ENCODE peak calls at places on chromosomes 4 and X, in four cellular contexts. O is cardiac fibroblast, E is fibroblast of the aortic adventitia, M is GM23338. X is an unnamed sample.

GRCh38 chrX:10633722-10634121 is 13.3 kb upstream of the MID1 start:
- DNase-seq in M (peak), O (peak), E (peak), X (peak)

GRCh38 chr4:4866124-4866832 is 6.8 kb downstream of the MSX1 start:
- DNase-seq in O (no peak), M (peak), E (no peak), X (no peak)

GRCh38 chr4:159105761-159106243 is 2.9 kb downstream of the RAPGEF2 start:
- DNase-seq in O (peak), M (peak), E (peak), X (peak)

GRCh38 chrX:24561121-24561520 is 86.0 kb downstream of the PCYT1B start:
- DNase-seq in M (peak), O (peak), E (peak), X (peak)

GRCh38 chr4:99390060-99390459 is 37.5 kb upstream of the ADH1C start:
- DNase-seq in M (no peak), O (peak), E (peak), X (peak)

GRCh38 chr4:41142946-41143720 is 71.2 kb downstream of the APBB2 start:
- DNase-seq in E (peak), M (no peak), O (peak), X (peak)

GRCh38 chrX:15903186-15903681 is 48.6 kb upstream of the AP1S2 start:
- DNase-seq in O (no peak), M (no peak), E (no peak), X (no peak)

GRCh38 chr4:154471924-154472323 is 19.7 kb downstream of the DCHS2 start:
- DNase-seq in O (no peak), M (no peak), E (no peak), X (no peak)

GRCh38 chr4:86977621-86978184 is 42.9 kb downstream of the AFF1 start:
- DNase-seq in M (no peak), O (peak), E (peak), X (peak)

GRCh38 chrX:103376979-103377324 is 614 bp downstream of the BEX3 start:
- DNase-seq in E (peak), M (peak), O (peak), X (no peak)

DNA sequence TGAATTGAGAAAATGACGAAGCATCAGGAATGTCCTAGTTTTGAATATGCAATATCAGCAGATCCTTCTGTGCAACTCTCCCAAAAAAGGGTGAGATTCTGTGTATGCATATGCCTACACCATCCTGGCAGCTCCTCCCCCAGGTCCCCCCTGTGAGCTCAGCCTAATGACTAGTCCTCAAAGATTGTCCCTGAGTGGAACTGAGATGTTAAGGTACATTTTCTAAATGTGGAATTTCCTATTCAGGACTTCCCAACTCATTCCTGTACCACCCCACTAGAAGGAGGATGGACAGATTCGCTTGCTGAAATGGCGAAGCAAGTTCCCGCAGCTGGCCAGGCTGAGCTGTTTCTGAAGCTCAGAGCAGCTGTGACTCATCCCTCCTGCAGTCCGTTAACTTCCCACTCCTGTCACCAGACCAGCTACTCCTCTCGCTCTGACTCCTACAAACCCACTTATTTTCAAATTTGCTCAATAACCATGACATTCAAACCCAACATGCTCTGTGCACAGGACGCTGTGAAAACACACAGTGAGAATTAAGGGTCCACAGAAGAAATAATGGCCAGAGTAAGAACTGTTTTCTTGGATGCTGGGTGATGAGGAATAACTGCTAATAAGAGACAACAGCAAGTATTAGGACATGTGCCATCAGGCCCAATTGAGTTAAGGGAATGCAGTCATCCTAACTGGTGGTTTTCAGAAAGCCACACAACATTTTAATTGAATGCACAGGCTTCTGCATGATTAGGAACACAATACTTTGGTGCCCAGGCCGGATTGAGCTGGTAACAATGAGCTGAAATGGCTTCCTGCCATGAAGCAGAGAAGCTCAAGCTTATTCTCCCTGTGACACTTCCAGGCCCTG is 40.0 kb upstream of the IRF2 start:
- DNase-seq in O (peak), M (no peak), E (peak), X (peak)
- TF ChIP-seq CTCF in O (no peak), M (no peak), E (no peak), X (no peak)

GRCh38 chrX:84188320-84188834 is 378 bp upstream of the RPS6KA6 start:
- DNase-seq in E (peak), O (peak), M (peak), X (peak)
- H3K4me3 ChIP-seq in E (peak), O (peak), M (peak), X (peak)

DNA sequence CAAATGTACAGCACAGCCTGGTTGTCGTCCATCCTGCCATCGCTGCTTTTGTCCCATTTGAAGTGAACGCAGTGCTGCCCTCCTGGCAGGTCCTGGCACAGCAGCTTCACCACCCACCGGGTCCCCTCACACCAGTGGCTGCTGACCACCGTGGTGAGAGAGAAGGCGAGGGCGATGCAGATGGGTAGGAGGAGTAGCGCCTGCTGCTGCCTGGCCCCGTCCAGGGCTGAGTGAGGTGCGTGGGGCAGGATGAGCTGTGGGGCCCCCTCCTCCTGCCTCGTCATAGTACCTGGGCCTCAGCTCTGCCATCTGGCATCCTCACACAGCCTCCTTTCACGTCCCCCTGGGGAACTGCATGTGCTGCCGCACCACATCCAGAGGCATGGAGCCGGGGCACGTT is 1.8 kb downstream of the DCAF8L2 start:
- DNase-seq in E (no peak), M (peak), O (no peak), X (no peak)
- TF ChIP-seq CTCF in E (no peak), M (no peak), O (no peak), X (no peak)

GRCh38 chrX:39773150-39773549 is 324.6 kb downstream of the BCOR start:
- DNase-seq in M (no peak), O (no peak), E (no peak), X (no peak)
- H3K4me3 ChIP-seq in M (peak), O (no peak), E (no peak), X (no peak)

DNA sequence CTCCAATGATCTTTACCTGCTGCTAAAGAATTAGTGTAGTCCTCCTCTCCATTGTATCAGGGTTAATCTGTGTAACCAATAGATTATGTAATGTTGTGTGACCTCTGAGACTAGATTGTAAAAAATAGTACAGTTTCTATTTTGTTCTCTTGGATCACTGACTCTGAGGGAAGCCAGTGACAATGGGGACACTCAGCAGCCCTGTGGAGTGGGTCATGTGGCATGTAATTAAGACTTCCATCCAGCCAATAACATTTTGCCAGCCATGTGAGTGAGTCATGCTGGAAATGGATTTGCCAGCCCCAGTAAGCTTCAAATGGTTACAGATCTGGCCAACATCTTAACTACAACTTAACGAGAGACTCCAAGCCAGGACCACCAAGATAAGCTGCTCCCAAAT is 332.3 kb downstream of the PTTG2 start:
- DNase-seq in O (no peak), M (no peak), E (no peak), X (no peak)
- TF ChIP-seq CTCF in O (no peak), M (no peak), E (no peak), X (no peak)

GRCh38 chrX:154411322-154411980 is at the start of gene TAFAZZIN:
- DNase-seq in O (peak), M (peak), E (peak), X (peak)

GRCh38 chrX:154411981-154412340 is 622 bp downstream of the TAFAZZIN start:
- DNase-seq in M (peak), O (peak), E (peak), X (peak)

GRCh38 chrX:154409222-154409871 is at the start of gene DNASE1L1:
- DNase-seq in E (peak), O (peak), M (peak), X (peak)

GRCh38 chrX:154413142-154413541 is 1.8 kb downstream of the TAFAZZIN start:
- DNase-seq in M (no peak), O (no peak), E (no peak), X (no peak)

GRCh38 chrX:154412468-154412867 is 1.1 kb downstream of the TAFAZZIN start:
- DNase-seq in O (peak), E (no peak), M (no peak), X (peak)
- H3K4me3 ChIP-seq in O (peak), E (peak), M (peak), X (peak)

DNA sequence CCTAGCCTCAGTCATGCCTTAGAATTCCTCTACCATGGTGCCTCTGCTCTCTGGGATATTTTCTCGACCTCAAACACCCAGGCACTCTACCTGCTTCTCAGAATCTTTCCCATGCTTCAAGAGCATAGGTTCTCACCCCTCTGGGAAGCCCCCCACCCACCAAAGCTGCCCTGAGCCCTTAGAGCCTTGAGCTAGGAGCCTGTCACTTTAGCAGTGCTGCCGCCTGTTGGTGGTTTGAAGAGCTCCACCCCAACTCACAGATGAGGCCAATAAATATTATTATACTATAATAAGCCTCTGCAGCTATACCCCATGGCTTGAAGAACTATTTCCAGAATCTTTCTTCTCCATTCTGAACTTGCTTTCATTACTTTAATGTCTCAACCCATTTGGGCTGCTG is 109.7 kb downstream of the RTL5 start:
- DNase-seq in O (no peak), M (peak), E (no peak), X (no peak)
- TF ChIP-seq CTCF in O (peak), M (peak), E (peak), X (peak)

DNA sequence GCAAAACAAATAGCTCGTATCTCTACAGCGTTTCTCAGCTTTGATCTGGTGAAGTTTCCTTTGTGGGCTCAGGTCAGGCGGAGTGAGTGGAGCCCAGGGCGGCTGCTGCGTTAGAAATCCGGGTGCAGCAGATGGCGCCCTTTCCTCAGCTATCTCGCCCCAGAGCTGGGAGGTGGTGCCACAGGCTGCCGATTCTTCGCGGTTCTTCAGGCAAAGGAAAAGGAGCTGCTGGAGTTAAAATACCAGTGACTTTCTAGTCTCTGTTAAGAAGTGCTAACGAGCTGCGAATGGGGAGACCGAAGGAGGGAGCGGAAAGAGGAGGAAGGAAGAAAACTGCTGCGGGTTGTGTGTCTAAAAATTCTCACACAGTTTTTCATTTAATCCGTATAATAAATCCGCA is 114.6 kb downstream of the CPE start:
- DNase-seq in M (peak), E (peak), O (peak), X (peak)
- H3K4me3 ChIP-seq in M (peak), E (no peak), O (no peak), X (no peak)

GRCh38 chr4:3145251-3145908 is 70.9 kb downstream of the HTT start:
- DNase-seq in E (peak), O (peak), M (no peak), X (peak)
- TF ChIP-seq CTCF in E (peak), O (no peak), M (no peak), X (peak)

GRCh38 chrX:153764786-153765137 is 713 bp downstream of the PLXNB3 start:
- DNase-seq in E (no peak), M (no peak), O (no peak), X (no peak)
- H3K4me3 ChIP-seq in E (peak), M (no peak), O (peak), X (peak)

X was measured in AG10803.